ENCODE peak calls at places on chromosomes 7 and 10, in ten cellular contexts. Z is NCI-H187; X is AG08396; B is A172; P is GM12864; J is activated CD4-positive, alpha-beta T cell treated with anti-CD3 and anti-CD28 coated beads, Interleukin-2, amount 50 U/mL, for 1 hour; A is NCI-H1417; W is naive thymus-derived CD8-positive, alpha-beta T cell; R is NAMALWA; I is C1 segment of cervical spinal cord. F is an unnamed sample.

GRCh38 chr7:133310232-133310852 is 57.5 kb downstream of the EXOC4 start:
- DNase-seq in J (no peak), W (no peak), R (no peak), B (no peak), X (no peak), A (peak; percentile 96), P (no peak), Z (no peak), I (no peak), F (no peak)

GRCh38 chr10:71840177-71840711 is 10.8 kb downstream of the PSAP start:
- DNase-seq in B (peak; percentile 95), Z (peak; percentile 36), X (peak; percentile 86), R (no peak), P (no peak), I (peak; percentile 54), W (no peak), A (peak; percentile 91), J (no peak), F (peak; percentile 94)

GRCh38 chr7:43248961-43249807 is 136.7 kb downstream of the HECW1 start:
- DNase-seq in W (no peak), J (no peak), A (no peak), X (peak; percentile 90), B (peak; percentile 91), P (no peak), Z (no peak), R (no peak), I (no peak), F (peak; percentile 46)

GRCh38 chr7:27647052-27647451 is 15.6 kb downstream of the HIBADH start:
- DNase-seq in Z (no peak), I (no peak), B (peak; percentile 88), X (no peak), W (no peak), P (no peak), A (no peak), J (no peak), R (no peak), F (no peak)

GRCh38 chr10:47164126-47164799 is 135.7 kb upstream of the GDF10 start:
- DNase-seq in W (no peak), R (no peak), X (no peak), P (no peak), J (no peak), Z (no peak), B (peak; percentile 86), A (no peak), I (no peak), F (no peak)

GRCh38 chr7:6111041-6111440 is 79.9 kb downstream of the ANKRD61 start:
- DNase-seq in P (no peak), Z (no peak), W (no peak), J (no peak), X (no peak), A (no peak), B (no peak), I (no peak), R (no peak), F (no peak)

GRCh38 chr10:3477683-3478082 is 305.1 kb upstream of the PITRM1 start:
- DNase-seq in B (no peak), J (no peak), X (peak; percentile 7), Z (no peak), R (no peak), P (no peak), I (no peak), W (no peak), A (no peak), F (no peak)

GRCh38 chr7:95209778-95210177 is 114.6 kb downstream of the PON1 start:
- DNase-seq in P (no peak), B (no peak), X (no peak), W (no peak), R (no peak), J (no peak), I (no peak), Z (no peak), A (no peak), F (no peak)

GRCh38 chr10:114334301-114334700 is 70.0 kb downstream of the AFAP1L2 start:
- DNase-seq in J (no peak), B (no peak), R (no peak), X (no peak), I (no peak), P (no peak), W (no peak), A (no peak), Z (no peak), F (no peak)

GRCh38 chr10:120755771-120756170 is 95.4 kb upstream of the WDR11 start:
- DNase-seq in P (no peak), J (no peak), W (no peak), B (no peak), A (no peak), X (no peak), Z (no peak), I (no peak), R (no peak), F (no peak)

GRCh38 chr10:101092742-101093386 is 31.1 kb downstream of the KAZALD1 start:
- DNase-seq in W (no peak), I (no peak), X (no peak), R (no peak), J (no peak), Z (no peak), A (no peak), B (no peak), P (no peak), F (no peak)

GRCh38 chr10:117214401-117214800 is 17.1 kb downstream of the KCNK18 start:
- DNase-seq in P (no peak), B (peak; percentile 44), Z (no peak), I (no peak), X (no peak), R (no peak), W (no peak), J (no peak), A (no peak), F (no peak)

GRCh38 chr10:21776883-21777282 is 226.6 kb downstream of the DNAJC1 start:
- DNase-seq in P (no peak), W (no peak), R (no peak), I (no peak), J (no peak), Z (no peak), X (no peak), A (no peak), B (no peak), F (no peak)

GRCh38 chr7:139589474-139589873 is 66.0 kb downstream of the CLEC2L start:
- DNase-seq in P (no peak), J (no peak), B (no peak), X (no peak), W (no peak), Z (no peak), I (no peak), R (no peak), A (no peak), F (no peak)

GRCh38 chr10:100186253-100186780 is 488 bp upstream of the ERLIN1 start:
- DNase-seq in J (no peak), X (peak; percentile 41), Z (peak; percentile 44), I (no peak), R (no peak), P (no peak), B (no peak), A (no peak), W (no peak), F (peak; percentile 54)

GRCh38 chr10:21495002-21495685 is 30.3 kb downstream of the SKIDA1 start:
- DNase-seq in Z (no peak), J (no peak), W (no peak), B (no peak), A (no peak), R (no peak), P (no peak), I (no peak), X (no peak), F (no peak)

GRCh38 chr10:47047127-47047504 is 135.9 kb downstream of the PTPN20 start:
- DNase-seq in J (no peak), I (no peak), W (no peak), Z (no peak), R (no peak), P (no peak), B (no peak), A (no peak), X (no peak), F (no peak)

GRCh38 chr7:48112431-48113165 is 23.5 kb downstream of the UPP1 start:
- DNase-seq in A (no peak), P (no peak), I (no peak), X (no peak), R (no peak), Z (no peak), J (no peak), B (peak; percentile 31), W (no peak), F (no peak)

GRCh38 chr7:106717997-106718871 is 57.3 kb upstream of the CCDC71L start:
- DNase-seq in R (peak; percentile 62), J (peak; percentile 39), I (no peak), X (peak; percentile 77), W (no peak), B (peak; percentile 98), Z (no peak), P (peak; percentile 55), A (peak; percentile 86), F (peak; percentile 33)

GRCh38 chr7:29038463-29038862 is 80.3 kb upstream of the TRIL start:
- DNase-seq in B (no peak), R (no peak), Z (no peak), X (no peak), I (no peak), W (no peak), P (no peak), J (no peak), A (peak; percentile 35), F (no peak)

GRCh38 chr7:43559171-43559938 is 23.6 kb upstream of the STK17A start:
- DNase-seq in I (no peak), Z (no peak), A (no peak), R (no peak), W (no peak), J (no peak), P (no peak), B (no peak), X (no peak), F (no peak)

GRCh38 chr7:134694299-134694698 is 47.6 kb downstream of the BPGM start:
- DNase-seq in J (no peak), B (no peak), Z (no peak), I (no peak), X (no peak), P (no peak), A (no peak), R (peak; percentile 47), W (no peak), F (no peak)

GRCh38 chr7:21730399-21730798 is 187.6 kb downstream of the DNAH11 start:
- DNase-seq in Z (no peak), B (no peak), W (no peak), A (no peak), R (no peak), I (no peak), X (no peak), P (no peak), J (no peak), F (no peak)

GRCh38 chr10:59709472-59710125 is at the start of gene SLC16A9:
- DNase-seq in Z (no peak), I (peak; percentile 70), A (peak; percentile 68), X (peak; percentile 70), J (no peak), W (no peak), P (peak; percentile 21), B (peak; percentile 70), R (no peak), F (peak; percentile 71)

GRCh38 chr10:130453036-130453720 is 317.0 kb downstream of the GLRX3 start:
- DNase-seq in X (no peak), I (no peak), J (no peak), Z (no peak), P (no peak), R (no peak), W (no peak), A (no peak), B (no peak), F (no peak)

GRCh38 chr7:36238138-36238537 is 85.1 kb downstream of the EEPD1 start:
- DNase-seq in J (no peak), Z (no peak), R (no peak), W (no peak), B (no peak), P (no peak), A (no peak), X (no peak), I (no peak), F (no peak)

GRCh38 chr10:43160919-43161251 is 22.6 kb downstream of the CSGALNACT2 start:
- DNase-seq in B (no peak), J (no peak), W (no peak), X (no peak), A (no peak), R (no peak), Z (no peak), I (no peak), P (no peak), F (no peak)

GRCh38 chr7:142808802-142809583 is 38.2 kb downstream of the PRSS2 start:
- DNase-seq in I (no peak), Z (no peak), A (no peak), X (no peak), W (peak; percentile 99), P (peak; percentile 95), J (peak; percentile 92), R (peak; percentile 98), B (peak; percentile 97), F (no peak)